ENCODE peak calls at places on chromosome 20, in eight cellular contexts. O, I, S, J, B, H, R and C are unnamed samples.

GRCh38 chr20:19826179-19826914 is 68.3 kb downstream of the RIN2 start:
- DNase-seq in O (no peak), I (no peak), S (no peak), J (no peak), B (no peak), H (no peak), R (no peak), C (no peak)

GRCh38 chr20:49914310-49915117 is 815 bp downstream of the SPATA2 start:
- DNase-seq in O (peak), I (no peak), S (no peak), J (peak), B (peak), H (no peak), R (peak), C (peak)

GRCh38 chr20:8043687-8044278 is 24.2 kb upstream of the TMX4 start:
- DNase-seq in O (peak), I (peak), S (peak), J (no peak), B (peak), H (peak), R (peak), C (peak)

GRCh38 chr20:45070932-45071632 is 29.8 kb downstream of the KCNS1 start:
- DNase-seq in O (no peak), I (peak), S (no peak), J (no peak), B (no peak), H (no peak), R (no peak), C (no peak)

GRCh38 chr20:15842872-15843271 is 730.4 kb downstream of the KIF16B start:
- DNase-seq in O (no peak), I (no peak), S (no peak), J (no peak), B (no peak), H (no peak), R (no peak), C (peak)

GRCh38 chr20:43977252-43977651 is 62.6 kb downstream of the TOX2 start:
- DNase-seq in O (no peak), I (no peak), S (no peak), J (no peak), B (peak), H (no peak), R (no peak), C (no peak)

GRCh38 chr20:42588847-42589246 is 600.9 kb downstream of the PTPRT start:
- DNase-seq in O (no peak), I (no peak), S (no peak), J (no peak), B (no peak), H (no peak), R (no peak), C (no peak)

GRCh38 chr20:40980828-40981310 is 47.8 kb upstream of the TOP1 start:
- DNase-seq in O (no peak), I (no peak), S (no peak), J (no peak), B (no peak), H (no peak), R (no peak), C (no peak)

GRCh38 chr20:17530716-17531536 is at the start of gene BFSP1:
- DNase-seq in O (peak), I (peak), S (peak), J (peak), B (peak), H (peak), R (no peak), C (peak)

GRCh38 chr20:63103402-63104311 is 96.9 kb upstream of the BHLHE23 start:
- DNase-seq in O (no peak), I (no peak), S (no peak), J (no peak), B (no peak), H (no peak), R (no peak), C (no peak)

GRCh38 chr20:63394069-63394468 is 32.9 kb upstream of the CHRNA4 start:
- DNase-seq in O (peak), I (no peak), S (no peak), J (no peak), B (no peak), H (no peak), R (no peak), C (no peak)

GRCh38 chr20:19363439-19363838 is 151.0 kb downstream of the SLC24A3 start:
- DNase-seq in O (no peak), I (no peak), S (no peak), J (no peak), B (no peak), H (no peak), R (no peak), C (no peak)

GRCh38 chr20:58682656-58683055 is 9.9 kb upstream of the NPEPL1 start:
- DNase-seq in O (peak), I (no peak), S (no peak), J (no peak), B (peak), H (no peak), R (no peak), C (no peak)

GRCh38 chr20:46342451-46343357 is 34.4 kb upstream of the CDH22 start:
- DNase-seq in O (no peak), I (no peak), S (no peak), J (no peak), B (no peak), H (no peak), R (no peak), C (no peak)

GRCh38 chr20:16553684-16554083 is 19.6 kb downstream of the KIF16B start:
- DNase-seq in O (no peak), I (no peak), S (no peak), J (no peak), B (no peak), H (no peak), R (no peak), C (no peak)

GRCh38 chr20:47343007-47343472 is 13.5 kb downstream of the ZMYND8 start:
- DNase-seq in O (no peak), I (no peak), S (no peak), J (no peak), B (no peak), H (no peak), R (no peak), C (no peak)

GRCh38 chr20:5657190-5657872 is 92.9 kb upstream of the SHLD1 start:
- DNase-seq in O (peak), I (peak), S (peak), J (no peak), B (peak), H (peak), R (peak), C (peak)